ENCODE peak calls at places on chromosome 20, in four cellular contexts. One of them, this sample, is unnamed.
A peak's percentile ranks its signal among the peaks of the same experiment; 100 is the strongest.

GRCh38 chr20:43460172-43460829 is 2.6 kb downstream of the SRSF6 start:
- DNase-seq in GM12892: no peak
- DNase-seq in breast epithelium: no peak
- DNase-seq in H54: no peak
- DNase-seq in this sample: no peak

GRCh38 chr20:43910564-43910963 is 4.1 kb upstream of the TOX2 start:
- DNase-seq in GM12892: no peak
- DNase-seq in breast epithelium: no peak
- DNase-seq in H54: no peak
- DNase-seq in this sample: no peak

GRCh38 chr20:32539063-32539816 is 45.9 kb downstream of the NOL4L start:
- DNase-seq in H54: no peak
- DNase-seq in breast epithelium: no peak
- DNase-seq in GM12892: no peak
- DNase-seq in this sample: no peak

GRCh38 chr20:18694071-18694470 is 106.2 kb downstream of the DTD1 start:
- DNase-seq in breast epithelium: no peak
- DNase-seq in GM12892: no peak
- DNase-seq in H54: no peak
- DNase-seq in this sample: no peak

GRCh38 chr20:63347081-63347741 is 13.9 kb downstream of the CHRNA4 start:
- DNase-seq in GM12892: no peak
- DNase-seq in breast epithelium: no peak
- DNase-seq in H54: no peak
- DNase-seq in this sample: no peak

GRCh38 chr20:51928931-51929330 is 126.6 kb upstream of the SALL4 start:
- DNase-seq in H54: no peak
- DNase-seq in breast epithelium: no peak
- DNase-seq in GM12892: no peak
- DNase-seq in this sample: no peak

GRCh38 chr20:13364278-13365170 is 143.4 kb downstream of the ISM1 start:
- DNase-seq in GM12892: no peak
- DNase-seq in breast epithelium: no peak
- DNase-seq in H54: no peak
- DNase-seq in this sample: no peak

GRCh38 chr20:57392130-57392445 is 892 bp downstream of the RBM38 start:
- DNase-seq in H54: peak; percentile 67
- DNase-seq in GM12892: no peak
- DNase-seq in breast epithelium: no peak
- DNase-seq in this sample: no peak

GRCh38 chr20:35303382-35303734 is 11.1 kb upstream of the FAM83C start:
- DNase-seq in GM12892: no peak
- DNase-seq in breast epithelium: no peak
- DNase-seq in H54: no peak
- DNase-seq in this sample: no peak

GRCh38 chr20:13009682-13010406 is 1.1 kb downstream of the SPTLC3 start:
- DNase-seq in GM12892: peak; percentile 3
- DNase-seq in H54: peak; percentile 35
- DNase-seq in breast epithelium: no peak
- DNase-seq in this sample: peak; percentile 17

GRCh38 chr20:15071010-15071808 is 733.8 kb upstream of the FLRT3 start:
- DNase-seq in GM12892: no peak
- DNase-seq in H54: no peak
- DNase-seq in breast epithelium: no peak
- DNase-seq in this sample: no peak

GRCh38 chr20:35568645-35569044 is 26.8 kb downstream of the ERGIC3 start:
- DNase-seq in H54: peak; percentile 26
- DNase-seq in breast epithelium: no peak
- DNase-seq in GM12892: no peak
- DNase-seq in this sample: no peak

GRCh38 chr20:62500237-62500864 is 24.6 kb upstream of the GATA5 start:
- DNase-seq in breast epithelium: peak; percentile 77
- DNase-seq in GM12892: peak; percentile 86
- DNase-seq in H54: peak; percentile 88
- DNase-seq in this sample: peak; percentile 92

GRCh38 chr20:10648651-10649050 is 25.1 kb downstream of the JAG1 start:
- DNase-seq in breast epithelium: no peak
- DNase-seq in H54: no peak
- DNase-seq in GM12892: no peak
- DNase-seq in this sample: no peak

GRCh38 chr20:41166201-41167117 is 29.1 kb downstream of the PLCG1 start:
- DNase-seq in GM12892: no peak
- DNase-seq in breast epithelium: peak; percentile 49
- DNase-seq in H54: no peak
- DNase-seq in this sample: no peak

GRCh38 chr20:20413801-20414200 is 45.9 kb downstream of the INSM1 start:
- DNase-seq in H54: no peak
- DNase-seq in GM12892: no peak
- DNase-seq in breast epithelium: no peak
- DNase-seq in this sample: no peak

GRCh38 chr20:61804896-61805295 is 260.8 kb downstream of the TAF4 start:
- DNase-seq in GM12892: no peak
- DNase-seq in H54: no peak
- DNase-seq in breast epithelium: no peak
- DNase-seq in this sample: no peak

GRCh38 chr20:18004389-18005031 is 35.7 kb downstream of the MGME1 start:
- DNase-seq in breast epithelium: no peak
- DNase-seq in H54: no peak
- DNase-seq in GM12892: no peak
- DNase-seq in this sample: no peak

GRCh38 chr20:9460518-9460917 is 53.9 kb upstream of the LAMP5 start:
- DNase-seq in H54: peak; percentile 12
- DNase-seq in GM12892: no peak
- DNase-seq in breast epithelium: no peak
- DNase-seq in this sample: no peak

GRCh38 chr20:45445805-45446562 is 23.6 kb upstream of the WFDC2 start:
- DNase-seq in GM12892: no peak
- DNase-seq in breast epithelium: no peak
- DNase-seq in H54: peak; percentile 45
- DNase-seq in this sample: no peak

GRCh38 chr20:48203252-48203651 is 418.0 kb upstream of the SULF2 start:
- DNase-seq in GM12892: no peak
- DNase-seq in H54: no peak
- DNase-seq in breast epithelium: no peak
- DNase-seq in this sample: no peak

GRCh38 chr20:57655812-57656161 is 35.6 kb upstream of the ZBP1 start:
- DNase-seq in GM12892: no peak
- DNase-seq in breast epithelium: no peak
- DNase-seq in H54: no peak
- DNase-seq in this sample: no peak

GRCh38 chr20:5030348-5031205 is 29.3 kb upstream of the SLC23A2 start:
- DNase-seq in H54: no peak
- DNase-seq in GM12892: no peak
- DNase-seq in breast epithelium: no peak
- DNase-seq in this sample: no peak

GRCh38 chr20:54058420-54059139 is 11.8 kb downstream of the BCAS1 start:
- DNase-seq in breast epithelium: no peak
- DNase-seq in GM12892: no peak
- DNase-seq in H54: no peak
- DNase-seq in this sample: no peak
- TF ChIP-seq POLR2A in breast epithelium: no peak
- TF ChIP-seq POLR2A in GM12892: peak; percentile 53
- TF ChIP-seq POLR2A in H54: no peak
- TF ChIP-seq POLR2A in this sample: no peak

DNA sequence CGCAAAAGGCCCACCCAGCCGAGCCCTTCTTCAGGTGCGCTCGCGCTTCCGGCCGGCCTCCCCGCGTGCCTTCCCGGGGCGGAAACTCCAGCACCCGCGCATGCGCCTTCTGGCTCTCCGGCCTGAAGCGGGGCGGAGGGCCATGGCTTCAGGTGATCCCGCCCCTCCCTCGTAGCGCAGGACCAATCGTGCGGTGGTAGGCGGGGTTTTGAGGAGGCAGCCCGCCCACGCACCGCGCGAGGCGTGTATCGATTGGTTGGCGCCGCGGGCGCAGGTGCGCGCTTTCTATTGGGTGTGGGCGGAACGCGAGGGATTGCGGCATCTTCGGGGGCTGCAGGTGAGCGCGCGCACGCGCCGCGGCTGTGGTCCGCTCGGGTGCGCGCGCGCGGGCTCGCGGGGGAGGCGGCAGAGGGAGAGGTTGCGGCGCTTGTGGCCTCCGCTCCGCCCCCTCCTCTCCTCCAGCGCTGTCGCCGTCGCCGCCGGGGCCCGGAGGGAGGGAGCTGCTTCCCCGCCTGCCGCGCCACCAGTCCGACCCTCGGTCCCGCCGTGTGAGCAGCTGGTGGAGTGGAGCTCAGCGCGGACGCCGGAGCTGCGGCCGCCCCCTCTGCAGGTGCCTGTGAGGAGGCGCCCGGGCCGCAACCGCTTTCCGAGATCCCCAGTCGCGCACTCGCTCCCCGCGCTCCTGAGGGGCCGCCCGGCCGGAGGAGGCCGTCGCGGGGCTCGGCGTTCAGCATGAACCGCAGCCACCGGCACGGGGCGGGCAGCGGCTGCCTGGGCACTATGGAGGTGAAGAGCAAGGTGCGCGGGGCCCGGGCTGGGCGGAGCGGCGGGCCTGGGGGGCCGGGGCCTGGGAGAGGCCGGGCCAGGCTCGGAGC is at the start of gene PARD6B:
- DNase-seq in H54: peak; percentile 94
- DNase-seq in breast epithelium: peak; percentile 99
- DNase-seq in GM12892: peak; percentile 98
- DNase-seq in this sample: peak; percentile 99
- TF ChIP-seq POLR2A in H54: no peak
- TF ChIP-seq POLR2A in breast epithelium: no peak
- TF ChIP-seq POLR2A in GM12892: peak; percentile 51
- TF ChIP-seq POLR2A in this sample: no peak

GRCh38 chr20:36677422-36677771 is 31.4 kb upstream of the SLA2 start:
- DNase-seq in breast epithelium: no peak
- DNase-seq in GM12892: no peak
- DNase-seq in H54: no peak
- DNase-seq in this sample: no peak
- TF ChIP-seq POLR2A in breast epithelium: no peak
- TF ChIP-seq POLR2A in GM12892: no peak
- TF ChIP-seq POLR2A in H54: no peak
- TF ChIP-seq POLR2A in this sample: no peak

GRCh38 chr20:49219091-49219923 is at the start of gene DDX27:
- DNase-seq in breast epithelium: peak; percentile 98
- DNase-seq in H54: peak; percentile 88
- DNase-seq in GM12892: peak; percentile 79
- DNase-seq in this sample: peak; percentile 84
- TF ChIP-seq POLR2A in breast epithelium: peak; percentile 69
- TF ChIP-seq POLR2A in H54: peak; percentile 92
- TF ChIP-seq POLR2A in GM12892: peak; percentile 95
- TF ChIP-seq POLR2A in this sample: peak; percentile 93

GRCh38 chr20:310645-311044 is 13.3 kb downstream of the ZCCHC3 start:
- DNase-seq in H54: no peak
- DNase-seq in GM12892: no peak
- DNase-seq in breast epithelium: no peak
- DNase-seq in this sample: no peak

GRCh38 chr20:311603-312002 is 13.7 kb upstream of the SOX12 start:
- DNase-seq in GM12892: no peak
- DNase-seq in H54: no peak
- DNase-seq in breast epithelium: no peak
- DNase-seq in this sample: no peak

GRCh38 chr20:308427-309038 is 11.2 kb downstream of the ZCCHC3 start:
- DNase-seq in GM12892: no peak
- DNase-seq in breast epithelium: no peak
- DNase-seq in H54: no peak
- DNase-seq in this sample: no peak

GRCh38 chr20:309306-309840 is 12.0 kb downstream of the ZCCHC3 start:
- DNase-seq in GM12892: no peak
- DNase-seq in breast epithelium: no peak
- DNase-seq in H54: no peak
- DNase-seq in this sample: no peak

DNA sequence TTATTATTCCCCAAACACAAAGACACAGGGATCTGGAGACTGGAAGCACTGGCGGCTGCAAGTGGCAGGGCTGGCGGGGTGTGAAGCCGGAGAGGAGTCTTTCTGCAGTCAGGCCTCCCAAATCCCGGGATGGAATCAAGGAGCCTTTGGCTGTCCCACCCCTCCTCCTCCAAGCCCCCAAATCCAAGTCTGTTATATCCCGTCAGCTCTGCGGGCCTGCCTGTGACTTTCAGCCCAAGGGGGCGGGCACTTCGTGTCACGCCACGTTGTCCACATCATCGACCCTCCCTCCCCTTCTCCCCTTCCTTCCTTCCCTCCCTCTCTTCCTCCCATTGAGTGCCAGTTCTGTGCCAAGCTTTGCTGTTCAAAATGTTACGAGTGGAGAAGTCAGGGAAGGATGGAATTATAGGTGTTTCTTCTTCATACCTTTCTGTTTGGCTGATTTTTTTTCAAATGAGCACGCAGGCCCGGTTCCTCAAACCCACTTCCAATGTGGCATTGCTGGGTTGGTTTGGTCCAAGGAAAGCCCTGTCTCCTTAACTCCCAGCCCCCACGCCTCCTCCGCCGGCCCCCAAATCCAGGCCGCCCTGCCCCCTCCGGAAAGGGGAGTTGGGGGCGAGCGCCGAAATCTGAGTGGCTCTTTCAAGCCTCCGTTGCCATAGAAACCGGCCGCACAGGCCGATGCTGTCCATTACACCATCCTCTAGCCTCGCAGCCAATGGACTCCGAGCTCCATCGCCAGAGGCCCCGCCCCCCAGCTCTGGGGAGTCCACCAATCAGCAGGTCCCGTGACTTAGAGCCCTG is 12.7 kb downstream of the ZCCHC3 start:
- DNase-seq in GM12892: peak; percentile 95
- DNase-seq in breast epithelium: peak; percentile 89
- DNase-seq in H54: peak; percentile 95
- DNase-seq in this sample: peak; percentile 92
- TF ChIP-seq POLR2A in GM12892: no peak
- TF ChIP-seq POLR2A in breast epithelium: no peak
- TF ChIP-seq POLR2A in H54: peak; percentile 50
- TF ChIP-seq POLR2A in this sample: no peak